ENCODE peak calls at places on chromosomes 4 and X, in ten cellular contexts. P is K562; S is CD8-positive, alpha-beta memory T cell; Y is HT1080; E is H54; A is HFF-Myc; N is stimulated activated CD4-positive, alpha-beta T cell treated with anti-CD3 and anti-CD28 coated beads, Interleukin-1b, Interleukin-23, amount 100 ng/mL, for 1 hour; H is breast epithelium; M is GM23248; K is psoas muscle. D is an unnamed sample.

GRCh38 chr4:98557497-98557896 is 100.9 kb downstream of the TSPAN5 start:
- DNase-seq in P (no peak), S (no peak), Y (peak), E (no peak), A (no peak), N (no peak), H (no peak), M (peak), K (no peak), D (no peak)

GRCh38 chr4:105972946-105973621 is 77.8 kb downstream of the NPNT start:
- DNase-seq in P (no peak), S (no peak), Y (no peak), E (no peak), A (no peak), N (no peak), H (no peak), M (no peak), K (no peak), D (no peak)

GRCh38 chr4:81069706-81070331 is 39.3 kb downstream of the BMP3 start:
- DNase-seq in P (peak), S (peak), Y (peak), E (peak), A (peak), N (peak), H (no peak), M (peak), K (no peak), D (peak)

GRCh38 chrX:65595460-65595876 is 60.9 kb upstream of the LAS1L start:
- DNase-seq in P (peak), S (peak), Y (peak), E (peak), A (peak), N (peak), H (peak), M (peak), K (peak), D (peak)

GRCh38 chrX:155334486-155335316 is at the start of gene CLIC2:
- DNase-seq in P (peak), S (no peak), Y (peak), E (no peak), A (peak), N (no peak), H (no peak), M (peak), K (no peak), D (peak)

GRCh38 chr4:48633657-48634056 is 143.6 kb downstream of the ZAR1 start:
- DNase-seq in P (no peak), S (no peak), Y (no peak), E (no peak), A (no peak), N (no peak), H (no peak), M (no peak), K (no peak), D (no peak)

GRCh38 chr4:8402640-8403039 is 37.9 kb downstream of the ACOX3 start:
- DNase-seq in P (no peak), S (no peak), Y (no peak), E (no peak), A (no peak), N (no peak), H (no peak), M (no peak), K (peak), D (no peak)

GRCh38 chr4:90127223-90127705 is at the start of gene CCSER1:
- DNase-seq in P (no peak), S (peak), Y (no peak), E (no peak), A (no peak), N (no peak), H (peak), M (peak), K (peak), D (no peak)

GRCh38 chr4:95510145-95510544 is 38.6 kb downstream of the UNC5C start:
- DNase-seq in P (peak), S (no peak), Y (peak), E (no peak), A (no peak), N (no peak), H (no peak), M (peak), K (no peak), D (no peak)

GRCh38 chr4:67809502-67809901 is 55.3 kb upstream of the GNRHR start:
- DNase-seq in P (no peak), S (no peak), Y (no peak), E (no peak), A (no peak), N (no peak), H (no peak), M (no peak), K (no peak), D (no peak)

GRCh38 chr4:19030048-19030447 is 1008.5 kb upstream of the LCORL start:
- DNase-seq in P (no peak), S (no peak), Y (no peak), E (no peak), A (no peak), N (no peak), H (no peak), M (no peak), K (no peak), D (no peak)

GRCh38 chr4:113740857-113741379 is 20.6 kb downstream of the CAMK2D start:
- DNase-seq in P (no peak), S (no peak), Y (peak), E (no peak), A (no peak), N (no peak), H (no peak), M (no peak), K (no peak), D (no peak)

GRCh38 chr4:77880784-77881183 is 18.2 kb downstream of the MRPL1 start:
- DNase-seq in P (no peak), S (no peak), Y (no peak), E (no peak), A (no peak), N (no peak), H (no peak), M (no peak), K (no peak), D (peak)

GRCh38 chrX:132908891-132909290 is 49.5 kb downstream of the HS6ST2 start:
- DNase-seq in P (no peak), S (no peak), Y (no peak), E (no peak), A (no peak), N (no peak), H (no peak), M (no peak), K (no peak), D (no peak)

GRCh38 chrX:115940888-115941332 is 229.6 kb upstream of the AGTR2 start:
- DNase-seq in P (no peak), S (peak), Y (no peak), E (no peak), A (no peak), N (no peak), H (peak), M (peak), K (peak), D (no peak)

GRCh38 chrX:125005863-125006262 is 313.8 kb upstream of the TEX13C start:
- DNase-seq in P (no peak), S (no peak), Y (no peak), E (no peak), A (no peak), N (no peak), H (no peak), M (no peak), K (no peak), D (no peak)

GRCh38 chr4:69759189-69759604 is 1.2 kb downstream of the SULT1B1 start:
- DNase-seq in P (no peak), S (no peak), Y (no peak), E (no peak), A (no peak), N (no peak), H (no peak), M (peak), K (no peak), D (no peak)

GRCh38 chrX:144006811-144007210 is 122.9 kb downstream of the UBE2NL start:
- DNase-seq in P (no peak), S (no peak), Y (peak), E (no peak), A (no peak), N (no peak), H (no peak), M (peak), K (no peak), D (peak)

GRCh38 chrX:18617351-18617750 is 54.6 kb downstream of the RS1 start:
- DNase-seq in P (no peak), S (no peak), Y (peak), E (peak), A (peak), N (no peak), H (no peak), M (peak), K (no peak), D (peak)

GRCh38 chr4:16579866-16580265 is 318.6 kb downstream of the LDB2 start:
- DNase-seq in P (no peak), S (no peak), Y (peak), E (no peak), A (no peak), N (no peak), H (no peak), M (peak), K (no peak), D (no peak)

GRCh38 chrX:147948531-147948930 is 32.6 kb upstream of the FMR1NB start:
- DNase-seq in P (no peak), S (no peak), Y (no peak), E (no peak), A (no peak), N (no peak), H (no peak), M (no peak), K (no peak), D (no peak)

GRCh38 chr4:147078362-147078761 is 132.7 kb upstream of the TTC29 start:
- DNase-seq in P (no peak), S (no peak), Y (no peak), E (no peak), A (no peak), N (no peak), H (no peak), M (peak), K (no peak), D (no peak)

GRCh38 chr4:7306566-7306965 is 114.2 kb downstream of the SORCS2 start:
- DNase-seq in P (no peak), S (no peak), Y (no peak), E (no peak), A (no peak), N (no peak), H (no peak), M (no peak), K (no peak), D (no peak)

GRCh38 chrX:129925305-129926092 is 19.5 kb downstream of the UTP14A start:
- DNase-seq in P (peak), S (peak), Y (peak), E (no peak), A (peak), N (peak), H (peak), M (peak), K (peak), D (no peak)

GRCh38 chr4:26074672-26075071 is 160.7 kb downstream of the SMIM20 start:
- DNase-seq in P (no peak), S (no peak), Y (no peak), E (no peak), A (no peak), N (no peak), H (no peak), M (no peak), K (no peak), D (no peak)

GRCh38 chr4:140332734-140333133 is 40.7 kb upstream of the SCOC start:
- DNase-seq in P (no peak), S (no peak), Y (no peak), E (no peak), A (no peak), N (no peak), H (no peak), M (no peak), K (no peak), D (no peak)

GRCh38 chr4:40228497-40229365 is 31.9 kb downstream of the RHOH start:
- DNase-seq in P (peak), S (no peak), Y (no peak), E (no peak), A (no peak), N (no peak), H (no peak), M (peak), K (no peak), D (no peak)

GRCh38 chr4:35163189-35163588 is 1081.1 kb downstream of the ARAP2 start:
- DNase-seq in P (no peak), S (no peak), Y (no peak), E (no peak), A (no peak), N (no peak), H (no peak), M (no peak), K (no peak), D (no peak)

GRCh38 chr4:15695240-15695699 is 7.6 kb upstream of the BST1 start:
- DNase-seq in P (no peak), S (no peak), Y (peak), E (peak), A (peak), N (no peak), H (no peak), M (peak), K (no peak), D (peak)

GRCh38 chrX:128439159-128439558 is 387.0 kb upstream of the ACTRT1 start:
- DNase-seq in P (no peak), S (no peak), Y (no peak), E (no peak), A (no peak), N (no peak), H (no peak), M (no peak), K (no peak), D (no peak)

GRCh38 chr4:39823193-39823592 is 125.3 kb downstream of the UBE2K start:
- DNase-seq in P (no peak), S (no peak), Y (no peak), E (no peak), A (no peak), N (no peak), H (no peak), M (peak), K (no peak), D (no peak)

GRCh38 chr4:169160825-169161224 is 109.9 kb downstream of the SH3RF1 start:
- DNase-seq in P (no peak), S (no peak), Y (no peak), E (no peak), A (no peak), N (no peak), H (no peak), M (peak), K (no peak), D (no peak)

D was measured in epithelial cell of prostate.